ENCODE peak calls at places on chromosome 13, in nine cellular contexts. Q is Panc1, T is pancreas, I is mucosa of descending colon, O is Caco-2, A is colonic mucosa, C is lower lobe of right lung, P is body of pancreas, V is stomach. K is an unnamed sample. For H3K4me1 and H3K9me3, the result is how much of the 10 kb centered on the place peaks cover.

GRCh38 chr13:60583911-60584753 is 187.1 kb downstream of the TDRD3 start:
- DNase-seq in Q (no peak), T (no peak), I (no peak), O (no peak), A (no peak), C (no peak), P (peak), V (no peak), K (no peak)

GRCh38 chr13:57813641-57814040 is 182.1 kb downstream of the PCDH17 start:
- DNase-seq in Q (no peak), T (no peak), I (no peak), O (no peak), A (no peak), C (no peak), P (no peak), V (no peak), K (no peak)

GRCh38 chr13:37495046-37495445 is 103.5 kb downstream of the POSTN start:
- DNase-seq in Q (no peak), T (no peak), I (no peak), O (no peak), A (no peak), C (no peak), P (no peak), V (no peak), K (no peak)

GRCh38 chr13:30739646-30740642 is 4.6 kb downstream of the ALOX5AP start:
- DNase-seq in Q (no peak), T (no peak), I (no peak), O (no peak), A (no peak), C (no peak), P (peak), V (peak), K (no peak)

GRCh38 chr13:40221460-40222201 is 444.8 kb downstream of the FOXO1 start:
- DNase-seq in Q (no peak), T (peak), I (no peak), O (no peak), A (no peak), C (no peak), P (peak), V (no peak), K (peak)

GRCh38 chr13:109773276-109773675 is 13.1 kb downstream of the IRS2 start:
- DNase-seq in Q (no peak), T (no peak), I (no peak), O (no peak), A (no peak), C (no peak), P (no peak), V (no peak), K (no peak)

GRCh38 chr13:90197722-90198121 is 1149.8 kb upstream of the MIR17HG start:
- DNase-seq in Q (no peak), T (no peak), I (no peak), O (no peak), A (no peak), C (no peak), P (no peak), V (no peak), K (no peak)

GRCh38 chr13:114152831-114153371 is 20.5 kb upstream of the RASA3 start:
- DNase-seq in Q (no peak), T (no peak), I (peak), O (no peak), A (no peak), C (no peak), P (no peak), V (no peak), K (no peak)

GRCh38 chr13:45749026-45749759 is 47.1 kb downstream of the CBY2 start:
- DNase-seq in Q (no peak), T (no peak), I (no peak), O (no peak), A (no peak), C (no peak), P (no peak), V (no peak), K (no peak)

GRCh38 chr13:63156816-63157215 is 1741.2 kb upstream of the PCDH20 start:
- DNase-seq in Q (no peak), T (no peak), I (no peak), O (no peak), A (no peak), C (no peak), P (no peak), V (no peak), K (no peak)

GRCh38 chr13:28499579-28499978 is 4.7 kb upstream of the FLT1 start:
- DNase-seq in Q (no peak), T (no peak), I (no peak), O (no peak), A (no peak), C (no peak), P (no peak), V (no peak), K (no peak)

GRCh38 chr13:19607523-19608078 is 25.9 kb upstream of the MPHOSPH8 start:
- DNase-seq in Q (no peak), T (no peak), I (no peak), O (no peak), A (no peak), C (no peak), P (no peak), V (no peak), K (no peak)

GRCh38 chr13:75263741-75264407 is 218.1 kb downstream of the TBC1D4 start:
- DNase-seq in Q (no peak), T (no peak), I (no peak), O (no peak), A (no peak), C (no peak), P (no peak), V (no peak), K (no peak)

GRCh38 chr13:111868716-111869115 is 198.2 kb upstream of the SOX1 start:
- DNase-seq in Q (no peak), T (no peak), I (no peak), O (no peak), A (no peak), C (no peak), P (no peak), V (no peak), K (no peak)

GRCh38 chr13:102401305-102401704 is 543 bp downstream of the FGF14 start:
- DNase-seq in Q (no peak), T (no peak), I (no peak), O (no peak), A (no peak), C (no peak), P (no peak), V (no peak), K (no peak)

GRCh38 chr13:25660996-25661395 is 289.2 kb downstream of the ATP8A2 start:
- DNase-seq in Q (no peak), T (no peak), I (no peak), O (no peak), A (no peak), C (no peak), P (no peak), V (no peak), K (no peak)

GRCh38 chr13:44331912-44332840 is 41.4 kb upstream of the SERP2 start:
- DNase-seq in Q (no peak), T (no peak), I (no peak), O (no peak), A (no peak), C (no peak), P (peak), V (no peak), K (no peak)

GRCh38 chr13:34993470-34993869 is 51.4 kb downstream of the NBEA start:
- DNase-seq in Q (no peak), T (no peak), I (no peak), O (no peak), A (no peak), C (no peak), P (no peak), V (no peak), K (no peak)

GRCh38 chr13:105363747-105364177 is 1171.7 kb downstream of the EFNB2 start:
- DNase-seq in Q (no peak), T (no peak), I (no peak), O (no peak), A (no peak), C (no peak), P (no peak), V (no peak), K (no peak)

GRCh38 chr13:113146750-113147149 is 11.7 kb upstream of the PROZ start:
- DNase-seq in Q (no peak), T (no peak), I (no peak), O (no peak), A (no peak), C (no peak), P (no peak), V (no peak), K (no peak)

GRCh38 chr13:76643596-76643995 is 242.6 kb downstream of the KCTD12 start:
- DNase-seq in Q (no peak), T (no peak), I (no peak), O (no peak), A (no peak), C (no peak), P (no peak), V (no peak), K (no peak)

GRCh38 chr13:37270206-37271001 is 164.9 kb upstream of the CSNK1A1L start:
- DNase-seq in Q (no peak), T (no peak), I (no peak), O (no peak), A (no peak), C (no peak), P (no peak), V (no peak), K (peak)

GRCh38 chr13:63901630-63902029 is 2486.0 kb upstream of the PCDH20 start:
- DNase-seq in Q (no peak), T (no peak), I (no peak), O (no peak), A (no peak), C (no peak), P (no peak), V (no peak), K (peak)

GRCh38 chr13:109329175-109329574 is 457.2 kb downstream of the IRS2 start:
- DNase-seq in Q (no peak), T (no peak), I (no peak), O (no peak), A (no peak), C (no peak), P (no peak), V (no peak), K (no peak)

GRCh38 chr13:76222511-76222910 is 586.4 kb downstream of the LMO7 start:
- DNase-seq in Q (no peak), T (no peak), I (no peak), O (no peak), A (no peak), C (no peak), P (no peak), V (no peak), K (no peak)

GRCh38 chr13:33633701-33634525 is 184.0 kb upstream of the RFC3 start:
- DNase-seq in Q (no peak), T (no peak), I (no peak), O (no peak), A (no peak), C (no peak), P (no peak), V (no peak), K (peak)

GRCh38 chr13:27367570-27367969 is 56.8 kb upstream of the GTF3A start:
- DNase-seq in Q (no peak), T (peak), I (no peak), O (no peak), A (no peak), C (no peak), P (peak), V (no peak), K (no peak)

GRCh38 chr13:113258655-113259054 is 38.4 kb upstream of the LAMP1 start:
- DNase-seq in Q (no peak), T (no peak), I (no peak), O (no peak), A (no peak), C (no peak), P (peak), V (no peak), K (no peak)

GRCh38 chr13:42270160-42270856 is 1.6 kb upstream of the AKAP11 start:
- DNase-seq in Q (no peak), T (no peak), I (no peak), O (no peak), A (no peak), C (no peak), P (no peak), V (no peak), K (no peak)

GRCh38 chr13:94707400-94708021 is 4.8 kb downstream of the SOX21 start:
- DNase-seq in Q (no peak), T (no peak), I (no peak), O (no peak), A (no peak), C (no peak), P (no peak), V (no peak), K (no peak)

GRCh38 chr13:85853161-85853894 is 54.1 kb upstream of the SLITRK6 start:
- DNase-seq in Q (no peak), T (peak), I (no peak), O (no peak), A (no peak), C (no peak), P (no peak), V (no peak), K (no peak)

GRCh38 chr13:41177616-41178015 is 16.8 kb downstream of the KBTBD7 start:
- DNase-seq in Q (no peak), T (no peak), I (no peak), O (no peak), A (no peak), C (no peak), P (no peak), V (no peak), K (no peak)

GRCh38 chr13:104782741-104783140 is 1716.5 kb upstream of the SLC10A2 start:
- DNase-seq in Q (no peak), T (no peak), I (no peak), O (no peak), A (no peak), C (no peak), P (no peak), V (no peak), K (no peak)

GRCh38 chr13:26759907-26760834 is at the start of gene GPR12:
- DNase-seq in Q (no peak), T (no peak), I (no peak), O (no peak), A (no peak), C (no peak), P (no peak), V (no peak), K (no peak)

GRCh38 chr13:93522486-93522885 is 295.9 kb downstream of the GPC6 start:
- DNase-seq in Q (no peak), T (no peak), I (no peak), O (no peak), A (no peak), C (no peak), P (no peak), V (no peak), K (no peak)

GRCh38 chr13:75195479-75196111 is 286.4 kb downstream of the TBC1D4 start:
- DNase-seq in Q (no peak), T (no peak), I (no peak), O (no peak), A (no peak), C (no peak), P (no peak), V (no peak), K (no peak)

DNA sequence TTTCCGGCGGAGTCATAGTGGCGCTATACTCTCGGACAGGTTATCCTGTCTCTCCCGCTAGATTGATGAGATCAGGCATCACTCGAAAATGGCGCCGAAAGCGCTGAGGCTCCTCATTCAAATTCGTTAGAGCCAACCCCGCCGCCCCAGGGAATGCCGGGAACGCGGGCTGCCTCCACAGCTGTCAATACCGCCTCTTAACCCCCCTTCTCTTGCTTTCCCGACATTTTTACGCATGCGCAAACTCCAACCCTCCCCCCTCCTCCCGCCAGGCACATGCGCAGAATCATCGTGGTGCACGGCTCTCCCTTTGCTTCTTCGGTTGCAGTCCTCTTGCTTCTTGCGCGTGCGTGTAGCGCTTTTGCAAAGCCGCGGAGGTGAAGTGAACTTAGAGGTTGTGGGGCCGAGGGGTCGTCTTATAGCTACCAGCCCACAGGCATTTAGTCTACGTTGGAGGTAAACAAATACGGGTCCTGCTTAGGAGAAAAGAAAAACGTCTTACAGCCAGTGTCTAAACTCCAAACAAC is 66.7 kb downstream of the KCNRG start:
- DNase-seq in Q (peak), T (peak), I (peak), O (peak), A (peak), C (peak), P (peak), V (peak), K (peak)
- H3K4me1 ChIP-seq in Q (under half), T (under half), I (under half), O (under half), A (under half), C (half or more), P (under half), V (under half), K (under half)

DNA sequence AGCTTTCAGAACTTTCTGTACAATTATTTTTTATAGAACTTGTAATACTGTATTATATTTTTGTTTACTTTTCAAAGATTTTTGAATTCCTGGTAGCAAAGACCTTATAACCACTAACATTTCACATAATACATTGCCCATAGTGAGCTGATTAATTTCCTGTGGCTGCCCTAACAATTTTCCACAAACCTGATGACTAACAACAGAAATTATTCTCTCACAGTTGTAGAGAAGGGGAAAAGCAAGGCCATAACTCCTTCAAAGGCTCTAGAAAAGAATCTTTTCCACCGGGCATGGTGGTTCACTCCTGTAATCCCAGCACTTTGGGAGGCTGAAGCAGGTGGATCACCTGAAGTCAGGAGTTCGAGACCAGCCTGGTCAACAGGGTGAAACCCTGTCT is 19.1 kb downstream of the KLF12 start:
- DNase-seq in Q (no peak), T (no peak), I (no peak), O (no peak), A (no peak), C (no peak), P (no peak), V (no peak), K (no peak)
- H3K9me3 ChIP-seq in Q (under half), T (under half), I (under half), O (under half), A (under half), C (under half), P (under half), V (under half), K (under half)

GRCh38 chr13:29587645-29588044 is 7.8 kb downstream of the SLC7A1 start:
- DNase-seq in Q (no peak), T (no peak), I (no peak), O (no peak), A (no peak), C (no peak), P (no peak), V (no peak), K (no peak)
- H3K4me1 ChIP-seq in Q (under half), T (under half), I (under half), O (under half), A (under half), C (under half), P (under half), V (under half), K (half or more)

DNA sequence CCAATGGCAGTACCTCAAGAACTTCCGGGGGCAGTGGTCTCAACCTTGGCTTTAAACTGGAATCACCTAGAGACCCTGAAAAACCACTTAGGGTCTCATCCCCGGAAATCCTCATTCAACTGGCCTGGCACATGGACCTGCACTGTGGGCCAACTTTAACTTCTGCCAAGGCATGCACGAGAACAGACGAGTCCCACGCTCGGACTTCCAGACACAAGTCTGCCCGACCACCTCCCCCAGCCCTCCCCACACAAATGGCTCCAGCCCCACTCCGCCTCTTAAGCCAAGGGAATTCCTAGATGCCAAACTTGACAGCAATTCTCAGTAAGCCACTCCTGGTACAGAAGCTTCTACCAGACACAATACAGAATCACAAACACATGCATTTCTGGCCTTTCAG is 114.0 kb downstream of the STK24 start:
- DNase-seq in Q (no peak), T (no peak), I (no peak), O (no peak), A (no peak), C (no peak), P (no peak), V (no peak), K (no peak)
- H3K9me3 ChIP-seq in Q (under half), T (under half), I (under half), O (under half), A (under half), C (under half), P (under half), V (under half), K (under half)

GRCh38 chr13:51156666-51157065 is 45.6 kb upstream of the C13orf42 start:
- DNase-seq in Q (no peak), T (no peak), I (no peak), O (no peak), A (no peak), C (no peak), P (no peak), V (no peak), K (no peak)
- H3K4me1 ChIP-seq in Q (under half), T (under half), I (under half), O (under half), A (under half), C (under half), P (under half), V (under half), K (under half)

GRCh38 chr13:87093399-87093798 is 577.8 kb upstream of the SLITRK5 start:
- DNase-seq in Q (no peak), T (no peak), I (no peak), O (no peak), A (no peak), C (no peak), P (no peak), V (no peak), K (no peak)

GRCh38 chr13:87089391-87089790 is 581.8 kb upstream of the SLITRK5 start:
- DNase-seq in Q (no peak), T (no peak), I (no peak), O (no peak), A (no peak), C (no peak), P (no peak), V (no peak), K (no peak)

GRCh38 chr13:87094646-87095045 is 576.5 kb upstream of the SLITRK5 start:
- DNase-seq in Q (no peak), T (no peak), I (no peak), O (no peak), A (no peak), C (no peak), P (no peak), V (no peak), K (no peak)
- H3K9me3 ChIP-seq in Q (under half), T (under half), I (under half), O (under half), A (under half), C (under half), P (under half), V (under half), K (under half)

DNA sequence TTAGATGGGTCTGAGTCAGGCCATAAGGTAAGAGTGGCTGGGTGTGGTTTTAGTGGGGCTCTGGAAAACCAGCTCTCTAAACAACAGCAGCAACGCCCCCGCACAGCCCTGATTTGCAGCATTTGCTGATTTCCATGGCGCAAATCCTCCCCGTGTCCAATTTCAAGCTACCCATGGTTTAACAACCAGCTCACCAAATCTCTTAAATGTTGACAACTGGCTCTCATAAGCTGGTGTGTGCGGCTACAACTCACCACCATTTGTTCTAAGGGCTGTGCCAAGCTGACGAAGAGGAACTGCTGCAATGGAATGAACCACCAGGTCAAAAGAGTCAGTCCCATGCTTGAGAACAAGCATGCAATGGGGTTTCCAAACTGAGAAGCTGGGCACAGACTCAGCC is 22.9 kb downstream of the PARP4 start:
- DNase-seq in Q (no peak), T (no peak), I (no peak), O (no peak), A (no peak), C (no peak), P (no peak), V (no peak), K (no peak)
- H3K4me1 ChIP-seq in Q (under half), T (under half), I (under half), O (under half), A (under half), C (under half), P (under half), V (under half), K (under half)

K was measured in HepG2.